ENCODE peak calls at places on chromosomes 2 and 18, in nine cellular contexts. H is sigmoid colon, D is Calu3, A is progenitor cell of endocrine pancreas, Q is mucosa of descending colon, X is colonic mucosa, K is GM10248, S is foreskin fibroblast, Z is GM23338. J is an unnamed sample.

GRCh38 chr18:35524236-35524635 is 26.5 kb upstream of the INO80C start:
- DNase-seq in S (no peak), H (no peak), D (no peak), Z (no peak), X (no peak), Q (peak; percentile 23), A (no peak), K (no peak), J (no peak)

GRCh38 chr2:203030991-203031390 is 16.3 kb downstream of the NBEAL1 start:
- DNase-seq in Z (no peak), H (no peak), A (no peak), K (no peak), D (no peak), S (no peak), X (no peak), Q (no peak), J (no peak)

GRCh38 chr2:6370753-6371152 is 495.0 kb downstream of the CMPK2 start:
- DNase-seq in D (no peak), Q (peak; percentile 17), Z (no peak), X (no peak), A (no peak), H (no peak), K (no peak), S (peak; percentile 1), J (no peak)

GRCh38 chr18:5309888-5310470 is 14.5 kb upstream of the ZBTB14 start:
- DNase-seq in Q (peak; percentile 9), D (no peak), K (peak; percentile 22), Z (no peak), S (no peak), H (no peak), X (no peak), A (no peak), J (no peak)

GRCh38 chr2:44131177-44131576 is 37.5 kb upstream of the PPM1B start:
- DNase-seq in K (no peak), Q (no peak), A (no peak), D (no peak), H (no peak), S (no peak), X (no peak), Z (peak; percentile 58), J (no peak)

GRCh38 chr2:210676067-210676466 is 119.7 kb downstream of the CPS1 start:
- DNase-seq in K (no peak), S (no peak), A (no peak), H (no peak), X (no peak), D (no peak), Z (no peak), Q (no peak), J (no peak)

GRCh38 chr18:76979111-76979751 is 153.4 kb downstream of the MBP start:
- DNase-seq in K (no peak), A (no peak), Q (no peak), X (peak; percentile 18), S (no peak), Z (no peak), D (no peak), H (no peak), J (peak; percentile 42)

GRCh38 chr18:55239764-55240163 is 280.5 kb upstream of the CCDC68 start:
- DNase-seq in H (no peak), S (no peak), D (no peak), Z (no peak), X (no peak), A (no peak), Q (no peak), K (no peak), J (no peak)

GRCh38 chr2:24315669-24316068 is 44.7 kb downstream of the ITSN2 start:
- DNase-seq in S (no peak), Q (no peak), A (no peak), X (no peak), D (no peak), K (peak; percentile 49), Z (no peak), H (no peak), J (no peak)

GRCh38 chr2:101362777-101363176 is 24.5 kb downstream of the CREG2 start:
- DNase-seq in Z (no peak), Q (no peak), D (no peak), K (no peak), S (no peak), X (no peak), A (no peak), H (no peak), J (no peak)

DNA sequence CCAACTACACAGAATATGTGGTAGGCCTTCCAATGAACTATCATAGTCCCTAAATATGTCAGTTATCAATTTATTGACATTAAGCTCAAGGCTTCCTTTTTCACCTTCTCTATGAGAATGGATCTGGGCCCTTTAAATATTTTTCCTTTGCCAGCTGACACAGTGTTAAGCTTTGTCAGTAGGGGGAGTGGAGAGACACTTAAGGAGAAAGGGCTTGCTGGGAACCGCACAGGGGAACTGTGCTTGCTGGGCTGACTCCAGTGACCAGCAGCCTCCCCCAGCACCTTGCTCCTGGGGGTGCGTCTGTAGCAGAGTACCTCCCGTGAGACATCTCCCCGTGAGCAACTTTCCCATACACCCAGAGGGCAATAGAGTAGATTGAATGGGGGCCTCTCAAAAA is 6.5 kb upstream of the PTPN2 start:
- DNase-seq in A (no peak), D (peak; percentile 22), X (no peak), Z (peak; percentile 56), Q (no peak), K (no peak), H (no peak), S (no peak), J (no peak)
- TF ChIP-seq CTCF in A (no peak), D (peak; percentile 35), X (no peak), Z (peak; percentile 28), Q (no peak), K (no peak), H (no peak), S (peak; percentile 17), J (peak; percentile 27)

GRCh38 chr2:136871424-136871823 is 106.1 kb downstream of the THSD7B start:
- DNase-seq in X (no peak), K (no peak), A (no peak), Q (no peak), Z (no peak), S (no peak), H (no peak), D (no peak), J (no peak)

GRCh38 chr2:136874258-136874657 is 108.9 kb downstream of the THSD7B start:
- DNase-seq in K (no peak), S (no peak), X (no peak), Z (peak; percentile 68), D (peak; percentile 12), A (no peak), H (no peak), Q (peak; percentile 1), J (no peak)
- TF ChIP-seq CTCF in K (no peak), S (no peak), X (no peak), Z (peak; percentile 86), D (no peak), A (peak; percentile 59), H (no peak), Q (no peak), J (peak; percentile 69)

GRCh38 chr2:121689356-121689755 is 40.1 kb upstream of the CLASP1 start:
- DNase-seq in Q (peak; percentile 15), Z (peak; percentile 40), S (peak; percentile 29), A (no peak), X (no peak), H (peak; percentile 38), K (no peak), D (peak; percentile 76), J (peak; percentile 36)
- TF ChIP-seq CTCF in Q (no peak), Z (peak; percentile 38), S (peak; percentile 37), A (peak; percentile 44), X (no peak), H (no peak), K (no peak), D (peak; percentile 44), J (peak; percentile 68)

DNA sequence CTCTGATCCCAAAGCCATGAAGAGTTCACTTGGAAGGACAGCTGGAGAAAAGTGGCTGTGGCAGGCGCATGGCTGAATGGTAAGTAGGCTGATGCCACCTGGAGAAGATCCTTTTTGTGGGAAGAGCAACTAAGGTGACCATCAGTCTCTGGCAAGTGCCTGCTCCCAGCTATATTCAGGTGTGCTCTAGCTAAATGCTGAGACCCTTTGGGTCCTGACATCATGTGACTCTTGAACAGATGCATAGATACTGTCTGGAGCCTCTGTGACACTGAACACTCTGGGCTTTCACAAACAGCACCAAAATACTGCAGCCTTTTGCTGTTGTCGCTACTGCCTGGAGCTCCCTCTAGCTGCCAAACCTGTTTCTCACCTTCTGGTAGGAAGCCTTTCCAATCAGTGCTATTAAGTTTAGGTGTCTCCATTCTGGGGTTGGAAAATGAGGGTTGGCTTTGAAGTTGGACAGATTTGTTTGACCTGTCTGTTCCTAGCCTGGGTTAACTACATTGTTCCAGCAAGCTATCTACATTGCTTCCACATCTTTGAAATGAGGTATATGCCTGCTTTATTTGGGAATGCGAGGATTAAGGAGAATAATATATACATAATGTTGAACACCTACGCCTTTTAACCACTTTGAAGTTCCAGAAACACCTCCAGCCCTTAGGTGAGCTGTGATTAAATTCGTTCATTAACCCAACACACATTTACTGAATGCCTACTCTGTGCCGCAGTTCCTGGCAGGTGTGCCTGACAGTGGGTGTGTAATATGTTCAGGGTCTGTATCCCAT is 3.1 kb downstream of the EGR4 start:
- DNase-seq in X (peak; percentile 30), K (peak; percentile 54), D (peak; percentile 65), H (no peak), Z (peak; percentile 84), S (no peak), Q (peak; percentile 68), A (no peak), J (peak; percentile 63)
- TF ChIP-seq CTCF in X (peak; percentile 40), K (peak; percentile 85), D (no peak), H (no peak), Z (peak; percentile 75), S (peak; percentile 65), Q (peak; percentile 22), A (peak; percentile 64), J (peak; percentile 64)

J was measured in type B pancreatic cell.